ENCODE peak calls at places on chromosomes 7 and 10, in seven cellular contexts. E is naive thymus-derived CD8-positive, alpha-beta T cell; Z is fibroblast of the aortic adventitia; A is psoas muscle; T is K562; B is NCI-H460; P is prostate gland. C is an unnamed sample.

GRCh38 chr10:91200314-91201212 is 19.9 kb upstream of the PCGF5 start:
- DNase-seq in A (no peak), T (no peak), B (no peak), E (no peak), Z (no peak), P (no peak), C (no peak)

GRCh38 chr10:79092292-79092896 is 23.6 kb downstream of the ZMIZ1 start:
- DNase-seq in A (no peak), E (no peak), P (no peak), Z (no peak), T (no peak), B (no peak), C (no peak)

GRCh38 chr10:123301077-123301875 is 147.1 kb downstream of the BUB3 start:
- DNase-seq in T (no peak), Z (peak; percentile 76), E (no peak), B (no peak), A (no peak), P (no peak), C (peak; percentile 17)

GRCh38 chr10:74976565-74976964 is 134.9 kb upstream of the SAMD8 start:
- DNase-seq in P (no peak), E (no peak), T (no peak), B (no peak), Z (no peak), A (no peak), C (no peak)

GRCh38 chr7:118918556-118918955 is 694.1 kb downstream of the ANKRD7 start:
- DNase-seq in Z (peak; percentile 14), A (no peak), P (no peak), B (peak; percentile 47), T (no peak), E (no peak), C (no peak)

GRCh38 chr7:45242261-45242660 is 84.7 kb downstream of the RAMP3 start:
- DNase-seq in A (no peak), T (no peak), E (no peak), P (no peak), Z (no peak), B (no peak), C (no peak)

GRCh38 chr7:128941946-128942526 is 4.3 kb downstream of the IRF5 start:
- DNase-seq in B (no peak), T (no peak), P (no peak), E (no peak), Z (no peak), A (no peak), C (no peak)

GRCh38 chr7:114183311-114184105 is 231.1 kb upstream of the FOXP2 start:
- DNase-seq in P (no peak), T (no peak), A (no peak), B (no peak), E (no peak), Z (peak; percentile 10), C (no peak)

GRCh38 chr10:83536426-83536825 is 602.9 kb upstream of the GHITM start:
- DNase-seq in Z (no peak), T (no peak), B (no peak), A (no peak), E (no peak), P (no peak), C (no peak)

GRCh38 chr7:99551329-99551728 is 585 bp downstream of the FAM200A start:
- DNase-seq in Z (peak; percentile 20), A (no peak), B (no peak), E (no peak), P (no peak), T (no peak), C (peak; percentile 9)

GRCh38 chr10:71974489-71975011 is 10.4 kb downstream of the CHST3 start:
- DNase-seq in B (peak; percentile 46), E (no peak), A (peak; percentile 89), Z (peak; percentile 64), T (no peak), P (no peak), C (no peak)

GRCh38 chr10:27391325-27391724 is 112.8 kb upstream of the RAB18 start:
- DNase-seq in P (no peak), B (no peak), Z (no peak), E (no peak), A (no peak), T (no peak), C (no peak)

GRCh38 chr10:70722820-70723424 is 50.6 kb downstream of the ADAMTS14 start:
- DNase-seq in E (no peak), T (no peak), A (no peak), B (peak; percentile 36), P (no peak), Z (peak; percentile 62), C (no peak)

GRCh38 chr7:24025094-24025493 is 258.9 kb upstream of the NPY start:
- DNase-seq in T (no peak), Z (no peak), B (no peak), E (no peak), A (no peak), P (no peak), C (no peak)

GRCh38 chr7:2873686-2874551 is 29.8 kb upstream of the GNA12 start:
- DNase-seq in Z (peak; percentile 84), T (peak; percentile 64), E (no peak), P (no peak), B (peak; percentile 44), A (no peak), C (no peak)

GRCh38 chr10:78814430-78814806 is 254.3 kb upstream of the ZMIZ1 start:
- DNase-seq in E (no peak), T (no peak), P (no peak), B (no peak), Z (no peak), A (no peak), C (no peak)

GRCh38 chr7:130880668-130881067 is 146.7 kb upstream of the KLF14 start:
- DNase-seq in T (no peak), B (no peak), Z (no peak), A (no peak), P (no peak), E (no peak), C (no peak)

GRCh38 chr7:153193144-153193595 is 433.6 kb downstream of the ACTR3B start:
- DNase-seq in T (peak; percentile 65), Z (no peak), B (no peak), P (no peak), A (no peak), E (no peak), C (peak; percentile 11)

GRCh38 chr10:84329094-84329611 is 764 bp downstream of the CCSER2 start:
- DNase-seq in P (no peak), E (peak; percentile 80), B (peak; percentile 44), T (peak; percentile 29), A (no peak), Z (peak; percentile 54), C (peak; percentile 42)

GRCh38 chr10:71045188-71045841 is 156.9 kb upstream of the PCBD1 start:
- DNase-seq in T (no peak), A (peak; percentile 51), P (no peak), Z (no peak), E (no peak), B (no peak), C (peak; percentile 14)

GRCh38 chr7:103391150-103391549 is 43.7 kb downstream of the PSMC2 start:
- DNase-seq in B (no peak), E (no peak), Z (no peak), A (no peak), P (no peak), T (no peak), C (no peak)

GRCh38 chr7:100102950-100103840 is 1.8 kb downstream of the AP4M1 start:
- DNase-seq in T (no peak), A (no peak), Z (peak; percentile 58), P (no peak), B (no peak), E (no peak), C (no peak)

GRCh38 chr10:116801658-116802057 is 47.6 kb upstream of the ENO4 start:
- DNase-seq in B (no peak), T (no peak), Z (no peak), A (no peak), P (no peak), E (no peak), C (no peak)

GRCh38 chr7:120714945-120715344 is 143.0 kb downstream of the TSPAN12 start:
- DNase-seq in Z (peak; percentile 39), P (no peak), E (no peak), T (no peak), B (no peak), A (no peak), C (no peak)

GRCh38 chr10:118910702-118911101 is 118.8 kb upstream of the NANOS1 start:
- DNase-seq in E (no peak), A (no peak), P (no peak), Z (no peak), B (no peak), T (no peak), C (no peak)

GRCh38 chr10:130337696-130338587 is 201.8 kb downstream of the GLRX3 start:
- DNase-seq in Z (no peak), E (no peak), P (no peak), B (no peak), A (no peak), T (no peak), C (no peak)

GRCh38 chr7:117645456-117646181 is 165.8 kb downstream of the CFTR start:
- DNase-seq in P (no peak), B (no peak), T (no peak), E (no peak), Z (peak; percentile 84), A (no peak), C (no peak)

GRCh38 chr10:3348561-3348960 is 176.0 kb upstream of the PITRM1 start:
- DNase-seq in E (no peak), T (no peak), A (no peak), P (no peak), Z (no peak), B (no peak), C (no peak)